ENCODE peak calls at places on chromosome 3, in four cellular contexts. D is lower lobe of right lung, H is cardiac fibroblast, S is fibroblast of mammary gland. P is an unnamed sample.

GRCh38 chr3:134619884-134620445 is 30.9 kb downstream of the KY start:
- DNase-seq in S (no peak), H (no peak), D (no peak), P (no peak)

GRCh38 chr3:189272500-189273119 is 100.8 kb downstream of the TPRG1 start:
- DNase-seq in D (no peak), H (peak; percentile 3), S (no peak), P (no peak)

GRCh38 chr3:170751894-170752283 is 118.1 kb downstream of the RPL22L1 start:
- DNase-seq in D (no peak), H (no peak), S (no peak), P (peak; percentile 51)

GRCh38 chr3:18237251-18238005 is 187.7 kb downstream of the SATB1 start:
- DNase-seq in D (no peak), H (peak; percentile 39), S (peak; percentile 73), P (peak; percentile 66)

GRCh38 chr3:149091983-149092382 is 5.7 kb upstream of the HLTF start:
- DNase-seq in S (no peak), D (no peak), H (no peak), P (no peak)

GRCh38 chr3:184674626-184675025 is 37.2 kb downstream of the MAGEF1 start:
- DNase-seq in D (no peak), H (no peak), S (no peak), P (no peak)

GRCh38 chr3:175338775-175339535 is 479.8 kb downstream of the NAALADL2 start:
- DNase-seq in D (peak; percentile 54), S (peak; percentile 87), H (peak; percentile 38), P (peak; percentile 33)

GRCh38 chr3:72814308-72814707 is 33.9 kb downstream of the SHQ1 start:
- DNase-seq in D (no peak), H (no peak), S (no peak), P (no peak)

GRCh38 chr3:136735103-136735502 is 17.1 kb downstream of the STAG1 start:
- DNase-seq in S (no peak), D (no peak), H (no peak), P (no peak)

GRCh38 chr3:137035631-137036030 is 77.8 kb downstream of the IL20RB start:
- DNase-seq in D (no peak), S (peak; percentile 22), H (peak; percentile 29), P (peak; percentile 16)

GRCh38 chr3:70108072-70108471 is 108.5 kb downstream of the SAMMSON start:
- DNase-seq in H (peak; percentile 5), D (peak; percentile 54), S (peak; percentile 12), P (no peak)

GRCh38 chr3:13528217-13528801 is 20.6 kb upstream of the FBLN2 start:
- DNase-seq in D (no peak), S (peak; percentile 44), H (peak; percentile 64), P (no peak)

DNA sequence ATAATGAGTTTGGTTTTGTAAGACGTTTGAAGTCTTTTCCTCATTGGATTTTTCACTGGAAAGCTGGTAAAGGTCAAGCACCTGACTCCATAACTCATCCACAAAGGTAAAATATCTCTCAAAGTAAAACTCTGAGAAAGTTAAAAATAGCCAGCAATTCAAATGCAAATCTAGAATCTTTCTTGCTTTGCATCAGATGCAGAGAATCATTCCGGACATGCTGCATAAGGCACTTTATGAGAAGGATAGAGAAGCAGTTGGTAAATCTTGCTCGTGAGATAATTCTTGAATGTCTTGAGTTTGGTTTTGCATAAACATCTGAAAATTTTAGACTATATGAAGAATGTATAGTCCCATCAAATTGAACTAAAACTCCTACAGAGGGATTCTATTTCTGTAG is 9.1 kb downstream of the KCNMB2 start:
- DNase-seq in H (no peak), D (no peak), S (no peak), P (no peak)
- TF ChIP-seq CTCF in H (no peak), D (no peak), S (no peak), P (no peak)

GRCh38 chr3:20930034-20930433 is 744.0 kb upstream of the SGO1 start:
- DNase-seq in S (peak; percentile 15), H (peak; percentile 13), D (no peak), P (peak; percentile 54)
- TF ChIP-seq CTCF in S (peak; percentile 40), H (peak; percentile 40), D (peak; percentile 12), P (peak; percentile 38)

DNA sequence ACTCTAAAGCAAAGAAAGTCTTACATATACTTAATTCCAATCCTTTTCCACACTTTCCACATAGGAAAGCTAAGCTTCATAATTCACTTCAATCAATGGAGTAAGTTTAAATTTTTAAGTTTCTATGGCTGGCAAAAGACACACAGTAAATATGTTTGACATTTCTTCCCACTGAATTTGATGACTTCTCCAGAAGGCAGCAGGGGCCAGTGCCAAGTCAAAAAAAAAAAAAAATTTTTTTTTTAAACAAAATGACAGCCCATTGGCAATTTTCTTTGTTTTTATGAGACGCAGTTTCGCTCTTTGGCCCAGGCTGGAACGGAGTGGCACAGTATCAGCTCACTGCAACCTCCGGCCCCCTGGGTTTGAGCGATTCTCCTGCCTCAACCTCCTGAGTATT is 28.7 kb downstream of the ATP13A3 start:
- DNase-seq in H (no peak), D (no peak), S (no peak), P (no peak)
- TF ChIP-seq CTCF in H (no peak), D (no peak), S (no peak), P (no peak)

DNA sequence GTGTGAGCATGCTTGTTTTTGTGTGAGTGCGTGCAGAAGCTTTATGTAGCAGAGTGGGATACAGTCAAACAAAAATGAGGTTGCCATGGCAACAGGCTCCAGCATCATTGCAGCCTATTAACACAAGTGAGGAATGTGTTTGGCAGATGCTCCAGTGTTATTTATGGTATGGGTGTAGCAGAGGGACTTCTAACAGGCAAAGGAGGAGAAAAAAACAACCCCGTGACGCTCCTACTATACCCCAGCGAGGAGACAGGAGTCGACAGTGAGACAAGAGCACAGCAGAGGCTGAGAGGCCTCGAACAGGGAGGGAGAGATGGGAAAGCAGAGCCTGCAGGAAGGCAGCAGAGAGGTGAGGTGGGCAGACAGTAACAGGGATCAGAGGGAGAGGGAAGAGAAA is 4.9 kb downstream of the ADCY5 start:
- DNase-seq in S (no peak), H (peak; percentile 20), D (no peak), P (no peak)
- TF ChIP-seq CTCF in S (no peak), H (no peak), D (no peak), P (no peak)

GRCh38 chr3:196321162-196321561 is 3.1 kb upstream of the DYNLT2B start:
- DNase-seq in D (peak; percentile 54), S (no peak), H (no peak), P (no peak)

GRCh38 chr3:196320110-196320509 is 2.1 kb upstream of the DYNLT2B start:
- DNase-seq in H (no peak), S (no peak), D (peak; percentile 14), P (no peak)

GRCh38 chr3:196326936-196327335 is 8.9 kb upstream of the DYNLT2B start:
- DNase-seq in S (no peak), H (no peak), D (no peak), P (no peak)

GRCh38 chr3:196323016-196323415 is 5.0 kb upstream of the DYNLT2B start:
- DNase-seq in D (no peak), S (no peak), H (no peak), P (no peak)

DNA sequence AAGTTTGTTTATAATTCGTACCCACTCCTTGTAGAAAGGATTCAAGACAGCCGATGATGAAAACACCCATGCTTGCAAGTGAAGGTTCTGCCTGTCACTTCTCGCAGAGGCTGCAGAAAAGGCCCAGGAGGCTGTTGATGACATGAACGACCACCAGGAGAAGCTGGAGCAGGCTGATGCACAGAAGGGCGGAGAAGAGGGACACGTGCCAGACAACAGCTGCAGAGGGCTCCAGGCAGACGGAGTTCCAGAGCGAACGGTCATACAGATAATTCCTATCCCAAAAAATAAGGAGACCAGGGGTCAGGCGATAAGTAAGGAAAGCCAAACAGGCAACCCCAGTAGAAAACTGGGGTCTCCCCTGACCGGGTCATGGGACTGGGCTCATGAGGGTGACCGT is 5.7 kb upstream of the DYNLT2B start:
- DNase-seq in S (peak; percentile 44), D (no peak), H (peak; percentile 44), P (peak; percentile 30)
- TF ChIP-seq CTCF in S (peak; percentile 25), D (no peak), H (peak; percentile 29), P (peak; percentile 8)

GRCh38 chr3:194054941-194055340 is 81.0 kb upstream of the HES1 start:
- DNase-seq in H (no peak), D (no peak), S (no peak), P (no peak)

GRCh38 chr3:194054540-194054939 is 81.4 kb upstream of the HES1 start:
- DNase-seq in H (no peak), S (no peak), D (no peak), P (no peak)

GRCh38 chr3:194051554-194052175 is 84.3 kb upstream of the HES1 start:
- DNase-seq in D (no peak), H (no peak), S (no peak), P (no peak)

GRCh38 chr3:194050782-194051320 is 85.1 kb upstream of the HES1 start:
- DNase-seq in H (no peak), D (no peak), S (no peak), P (no peak)

DNA sequence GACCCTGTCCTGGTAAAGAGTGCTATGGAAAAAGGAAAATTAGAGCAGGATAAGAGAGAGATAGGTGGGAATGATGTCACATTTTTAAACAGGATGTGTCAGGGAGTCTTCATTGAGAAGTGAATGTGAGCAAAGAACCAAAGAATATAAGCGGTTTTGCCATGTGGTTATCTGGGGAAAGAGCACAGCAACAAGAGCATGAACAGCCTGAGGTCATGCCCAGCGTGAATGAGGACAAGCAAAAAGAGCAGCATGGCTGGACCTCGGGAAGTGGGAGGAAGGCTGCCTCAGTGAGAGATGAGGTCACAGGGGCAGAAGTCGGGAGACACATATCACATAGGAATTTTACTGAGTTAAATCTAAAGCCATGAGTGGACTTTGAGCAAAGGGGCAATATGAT is 82.8 kb upstream of the HES1 start:
- DNase-seq in S (no peak), D (no peak), H (no peak), P (no peak)
- TF ChIP-seq CTCF in S (no peak), D (no peak), H (no peak), P (no peak)